ENCODE peak calls at places on chromosomes 5 and 9, in four cellular contexts. A, D, J and M are unnamed samples.

GRCh38 chr9:119533509-119533908 is 164.3 kb upstream of the BRINP1 start:
- DNase-seq in A (no peak), D (no peak), J (no peak), M (no peak)

GRCh38 chr9:112844771-112845542 is 45.7 kb downstream of the SLC46A2 start:
- DNase-seq in A (peak), D (peak), J (peak), M (peak)

GRCh38 chr5:133927616-133928180 is 40.7 kb downstream of the C5orf15 start:
- DNase-seq in A (no peak), D (no peak), J (no peak), M (no peak)

GRCh38 chr9:77598961-77599360 is 49.2 kb downstream of the GNA14 start:
- DNase-seq in A (no peak), D (no peak), J (no peak), M (no peak)

GRCh38 chr5:157546456-157547100 is 29.0 kb downstream of the ADAM19 start:
- DNase-seq in A (no peak), D (no peak), J (no peak), M (no peak)

GRCh38 chr9:132973166-132973565 is 5.3 kb upstream of the GFI1B start:
- DNase-seq in A (no peak), D (no peak), J (no peak), M (no peak)

GRCh38 chr9:89543057-89543456 is 45.1 kb upstream of the SEMA4D start:
- DNase-seq in A (no peak), D (no peak), J (no peak), M (no peak)

GRCh38 chr9:86405926-86406325 is 51.7 kb upstream of the TUT7 start:
- DNase-seq in A (peak), D (no peak), J (peak), M (no peak)

GRCh38 chr5:108171759-108172158 is 210.1 kb downstream of the FBXL17 start:
- DNase-seq in A (no peak), D (no peak), J (no peak), M (no peak)

GRCh38 chr5:154320209-154320608 is 125.6 kb upstream of the SAP30L start:
- DNase-seq in A (no peak), D (no peak), J (no peak), M (no peak)

GRCh38 chr5:61631438-61631941 is 299.4 kb downstream of the ZSWIM6 start:
- DNase-seq in A (no peak), D (peak), J (peak), M (no peak)

GRCh38 chr9:81377310-81377709 is 312.0 kb downstream of the TLE1 start:
- DNase-seq in A (no peak), D (no peak), J (no peak), M (no peak)

GRCh38 chr5:168422431-168422830 is 63.8 kb upstream of the RARS1 start:
- DNase-seq in A (no peak), D (no peak), J (no peak), M (no peak)
- TF ChIP-seq CTCF in A (peak), D (no peak), J (peak), M (peak)

DNA sequence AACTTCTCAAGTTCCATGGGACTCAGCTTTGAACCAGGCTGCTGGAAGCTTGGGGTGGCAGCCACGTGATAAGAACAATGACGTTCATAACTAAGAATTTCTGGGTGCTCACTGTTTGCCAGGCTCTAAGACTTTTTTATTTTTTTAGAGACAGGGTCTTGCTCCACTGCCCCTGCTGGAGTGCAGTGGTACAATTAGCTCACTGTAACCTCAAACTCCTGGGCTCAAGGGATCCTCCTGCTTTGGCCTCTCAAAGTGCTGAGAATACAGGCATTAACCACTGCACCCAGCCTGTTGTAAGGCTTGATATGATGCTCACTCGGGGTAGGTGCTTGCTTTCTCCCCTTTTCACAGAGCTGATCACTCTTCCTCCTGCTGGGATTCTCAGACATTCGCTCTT is 38.7 kb downstream of the PTPN3 start:
- DNase-seq in A (no peak), D (no peak), J (no peak), M (no peak)
- TF ChIP-seq CTCF in A (no peak), D (no peak), J (peak), M (no peak)

DNA sequence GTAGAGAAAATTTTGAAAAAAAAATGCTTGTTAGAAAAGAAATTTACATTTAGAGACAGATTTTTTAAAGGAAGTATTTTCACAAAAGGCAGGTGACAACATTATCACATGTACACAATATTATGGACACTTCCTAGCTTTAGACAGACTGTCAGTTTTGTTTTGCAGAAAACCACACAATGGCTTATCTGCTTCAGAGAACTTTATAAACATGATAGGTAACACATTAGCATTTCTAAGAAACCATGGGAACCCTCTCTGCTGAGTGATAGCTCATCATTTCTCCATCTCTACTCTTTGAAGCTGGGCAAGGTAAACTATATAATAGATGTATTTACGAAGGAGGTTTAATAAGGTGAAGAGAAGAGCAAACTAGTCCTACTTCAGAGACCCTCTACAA is 25.6 kb downstream of the POU5F2 start:
- DNase-seq in A (no peak), D (no peak), J (no peak), M (no peak)
- TF ChIP-seq CTCF in A (no peak), D (no peak), J (no peak), M (no peak)

GRCh38 chr5:126846344-126846743 is 69.4 kb downstream of the LMNB1 start:
- DNase-seq in A (no peak), D (no peak), J (no peak), M (no peak)
- TF ChIP-seq CTCF in A (peak), D (no peak), J (peak), M (no peak)

GRCh38 chr9:87533291-87533690 is 35.6 kb downstream of the DAPK1 start:
- DNase-seq in A (no peak), D (no peak), J (no peak), M (no peak)
- TF ChIP-seq CTCF in A (no peak), D (no peak), J (no peak), M (peak)

GRCh38 chr9:92807757-92808725 is 43.4 kb upstream of the BICD2 start:
- DNase-seq in A (no peak), D (no peak), J (no peak), M (peak)

GRCh38 chr9:92804727-92805126 is 40.1 kb upstream of the BICD2 start:
- DNase-seq in A (no peak), D (no peak), J (no peak), M (no peak)

GRCh38 chr9:92807031-92807756 is 42.6 kb upstream of the BICD2 start:
- DNase-seq in A (no peak), D (no peak), J (no peak), M (no peak)

GRCh38 chr9:92808726-92809451 is 44.3 kb upstream of the BICD2 start:
- DNase-seq in A (peak), D (peak), J (peak), M (peak)
- TF ChIP-seq CTCF in A (no peak), D (no peak), J (peak), M (peak)